ENCODE peak calls at places on chromosomes 11 and 22, in eight cellular contexts. One of them, this sample, is unnamed.

GRCh38 chr11:95228081-95228859 is 2.7 kb downstream of the SESN3 start:
- DNase-seq in esophagus squamous epithelium: no peak
- DNase-seq in A549: no peak
- DNase-seq in M059J: no peak
- DNase-seq in kidney epithelial cell: no peak
- DNase-seq in fibroblast of the aortic adventitia: peak
- DNase-seq in astrocyte of the spinal cord: peak
- DNase-seq in activated CD4-positive, alpha-beta T cell treated with anti-CD3 and anti-CD28 coated beads for 4 hours: no peak
- DNase-seq in this sample: no peak

GRCh38 chr11:47348859-47349258 is 3.6 kb downstream of the MYBPC3 start:
- DNase-seq in A549: peak
- DNase-seq in kidney epithelial cell: no peak
- DNase-seq in activated CD4-positive, alpha-beta T cell treated with anti-CD3 and anti-CD28 coated beads for 4 hours: no peak
- DNase-seq in esophagus squamous epithelium: no peak
- DNase-seq in M059J: peak
- DNase-seq in fibroblast of the aortic adventitia: peak
- DNase-seq in astrocyte of the spinal cord: peak
- DNase-seq in this sample: peak

GRCh38 chr11:83257638-83258229 is 28.4 kb downstream of the CCDC90B start:
- DNase-seq in astrocyte of the spinal cord: peak
- DNase-seq in A549: no peak
- DNase-seq in M059J: peak
- DNase-seq in fibroblast of the aortic adventitia: peak
- DNase-seq in esophagus squamous epithelium: no peak
- DNase-seq in activated CD4-positive, alpha-beta T cell treated with anti-CD3 and anti-CD28 coated beads for 4 hours: no peak
- DNase-seq in kidney epithelial cell: peak
- DNase-seq in this sample: no peak

GRCh38 chr11:113895367-113896155 is 9.0 kb upstream of the HTR3B start:
- DNase-seq in astrocyte of the spinal cord: peak
- DNase-seq in activated CD4-positive, alpha-beta T cell treated with anti-CD3 and anti-CD28 coated beads for 4 hours: no peak
- DNase-seq in kidney epithelial cell: no peak
- DNase-seq in A549: no peak
- DNase-seq in esophagus squamous epithelium: no peak
- DNase-seq in M059J: peak
- DNase-seq in fibroblast of the aortic adventitia: no peak
- DNase-seq in this sample: peak

GRCh38 chr11:86068138-86068861 is 584 bp downstream of the PICALM start:
- DNase-seq in M059J: peak
- DNase-seq in A549: peak
- DNase-seq in activated CD4-positive, alpha-beta T cell treated with anti-CD3 and anti-CD28 coated beads for 4 hours: peak
- DNase-seq in fibroblast of the aortic adventitia: peak
- DNase-seq in esophagus squamous epithelium: no peak
- DNase-seq in astrocyte of the spinal cord: no peak
- DNase-seq in kidney epithelial cell: no peak
- DNase-seq in this sample: peak

GRCh38 chr22:39647836-39648500 is 77.4 kb downstream of the CACNA1I start:
- DNase-seq in fibroblast of the aortic adventitia: no peak
- DNase-seq in A549: no peak
- DNase-seq in astrocyte of the spinal cord: no peak
- DNase-seq in activated CD4-positive, alpha-beta T cell treated with anti-CD3 and anti-CD28 coated beads for 4 hours: no peak
- DNase-seq in M059J: no peak
- DNase-seq in kidney epithelial cell: no peak
- DNase-seq in esophagus squamous epithelium: no peak
- DNase-seq in this sample: no peak

GRCh38 chr11:64564947-64565889 is 25.8 kb upstream of the SLC22A12 start:
- DNase-seq in kidney epithelial cell: no peak
- DNase-seq in M059J: no peak
- DNase-seq in astrocyte of the spinal cord: no peak
- DNase-seq in fibroblast of the aortic adventitia: no peak
- DNase-seq in A549: no peak
- DNase-seq in esophagus squamous epithelium: no peak
- DNase-seq in activated CD4-positive, alpha-beta T cell treated with anti-CD3 and anti-CD28 coated beads for 4 hours: no peak
- DNase-seq in this sample: no peak

GRCh38 chr22:38244106-38244505 is 28.7 kb downstream of the TMEM184B start:
- DNase-seq in fibroblast of the aortic adventitia: no peak
- DNase-seq in astrocyte of the spinal cord: no peak
- DNase-seq in A549: no peak
- DNase-seq in esophagus squamous epithelium: no peak
- DNase-seq in M059J: no peak
- DNase-seq in activated CD4-positive, alpha-beta T cell treated with anti-CD3 and anti-CD28 coated beads for 4 hours: no peak
- DNase-seq in kidney epithelial cell: no peak
- DNase-seq in this sample: no peak

GRCh38 chr11:126725043-126725442 is 275.5 kb downstream of the KIRREL3 start:
- DNase-seq in kidney epithelial cell: no peak
- DNase-seq in A549: no peak
- DNase-seq in esophagus squamous epithelium: no peak
- DNase-seq in astrocyte of the spinal cord: no peak
- DNase-seq in fibroblast of the aortic adventitia: no peak
- DNase-seq in M059J: no peak
- DNase-seq in activated CD4-positive, alpha-beta T cell treated with anti-CD3 and anti-CD28 coated beads for 4 hours: no peak
- DNase-seq in this sample: no peak

GRCh38 chr11:24515632-24516031 is 18.8 kb downstream of the LUZP2 start:
- DNase-seq in astrocyte of the spinal cord: no peak
- DNase-seq in fibroblast of the aortic adventitia: no peak
- DNase-seq in A549: no peak
- DNase-seq in kidney epithelial cell: no peak
- DNase-seq in esophagus squamous epithelium: no peak
- DNase-seq in activated CD4-positive, alpha-beta T cell treated with anti-CD3 and anti-CD28 coated beads for 4 hours: no peak
- DNase-seq in M059J: no peak
- DNase-seq in this sample: no peak

GRCh38 chr22:42833104-42833503 is 24.0 kb downstream of the ARFGAP3 start:
- DNase-seq in fibroblast of the aortic adventitia: no peak
- DNase-seq in activated CD4-positive, alpha-beta T cell treated with anti-CD3 and anti-CD28 coated beads for 4 hours: no peak
- DNase-seq in A549: no peak
- DNase-seq in esophagus squamous epithelium: no peak
- DNase-seq in astrocyte of the spinal cord: no peak
- DNase-seq in kidney epithelial cell: no peak
- DNase-seq in M059J: no peak
- DNase-seq in this sample: no peak

GRCh38 chr11:27395556-27396258 is 32.7 kb upstream of the CCDC34 start:
- DNase-seq in kidney epithelial cell: peak
- DNase-seq in esophagus squamous epithelium: no peak
- DNase-seq in astrocyte of the spinal cord: peak
- DNase-seq in fibroblast of the aortic adventitia: no peak
- DNase-seq in activated CD4-positive, alpha-beta T cell treated with anti-CD3 and anti-CD28 coated beads for 4 hours: no peak
- DNase-seq in M059J: peak
- DNase-seq in A549: peak
- DNase-seq in this sample: peak

GRCh38 chr11:93936416-93936815 is 84.7 kb upstream of the HEPHL1 start:
- DNase-seq in M059J: peak
- DNase-seq in esophagus squamous epithelium: no peak
- DNase-seq in kidney epithelial cell: no peak
- DNase-seq in astrocyte of the spinal cord: no peak
- DNase-seq in fibroblast of the aortic adventitia: no peak
- DNase-seq in A549: no peak
- DNase-seq in activated CD4-positive, alpha-beta T cell treated with anti-CD3 and anti-CD28 coated beads for 4 hours: no peak
- DNase-seq in this sample: no peak

GRCh38 chr11:1772270-1773130 is 8.8 kb upstream of the CTSD start:
- DNase-seq in M059J: peak
- DNase-seq in astrocyte of the spinal cord: peak
- DNase-seq in fibroblast of the aortic adventitia: peak
- DNase-seq in A549: peak
- DNase-seq in esophagus squamous epithelium: no peak
- DNase-seq in kidney epithelial cell: peak
- DNase-seq in activated CD4-positive, alpha-beta T cell treated with anti-CD3 and anti-CD28 coated beads for 4 hours: peak
- DNase-seq in this sample: peak